ENCODE peak calls at places on chromosomes 12 and 14, in five cellular contexts. One of them, this sample, is unnamed.

GRCh38 chr12:64611430-64612286 is 1.4 kb downstream of the RASSF3 start:
- DNase-seq in tibial artery: peak; percentile 49
- DNase-seq in AG04450: no peak
- DNase-seq in left ventricle myocardium inferior: peak; percentile 41
- DNase-seq in upper lobe of right lung: peak; percentile 77
- DNase-seq in this sample: peak; percentile 50

GRCh38 chr14:61153436-61153835 is 127.7 kb downstream of the TMEM30B start:
- DNase-seq in left ventricle myocardium inferior: no peak
- DNase-seq in AG04450: no peak
- DNase-seq in tibial artery: no peak
- DNase-seq in upper lobe of right lung: no peak
- DNase-seq in this sample: no peak

GRCh38 chr12:848519-849191 is 96.3 kb downstream of the WNK1 start:
- DNase-seq in AG04450: no peak
- DNase-seq in upper lobe of right lung: no peak
- DNase-seq in left ventricle myocardium inferior: no peak
- DNase-seq in tibial artery: no peak
- DNase-seq in this sample: no peak

GRCh38 chr12:124636138-124636968 is 68.9 kb upstream of the NCOR2 start:
- DNase-seq in AG04450: no peak
- DNase-seq in upper lobe of right lung: no peak
- DNase-seq in tibial artery: peak; percentile 47
- DNase-seq in left ventricle myocardium inferior: no peak
- DNase-seq in this sample: no peak

GRCh38 chr14:73260574-73260973 is 23.3 kb downstream of the PAPLN start:
- DNase-seq in AG04450: no peak
- DNase-seq in upper lobe of right lung: no peak
- DNase-seq in tibial artery: peak; percentile 16
- DNase-seq in left ventricle myocardium inferior: no peak
- DNase-seq in this sample: no peak

GRCh38 chr12:90987520-90987919 is 17.3 kb downstream of the EPYC start:
- DNase-seq in left ventricle myocardium inferior: no peak
- DNase-seq in AG04450: no peak
- DNase-seq in tibial artery: no peak
- DNase-seq in upper lobe of right lung: no peak
- DNase-seq in this sample: no peak

GRCh38 chr12:6018265-6018664 is 73.2 kb upstream of the ANO2 start:
- DNase-seq in left ventricle myocardium inferior: no peak
- DNase-seq in AG04450: no peak
- DNase-seq in upper lobe of right lung: no peak
- DNase-seq in tibial artery: no peak
- DNase-seq in this sample: no peak

GRCh38 chr14:104799657-104800599 is 973 bp upstream of the ZBTB42 start:
- DNase-seq in upper lobe of right lung: peak; percentile 95
- DNase-seq in tibial artery: peak; percentile 84
- DNase-seq in AG04450: peak; percentile 29
- DNase-seq in left ventricle myocardium inferior: peak; percentile 91
- DNase-seq in this sample: peak; percentile 95

GRCh38 chr12:45745861-45746277 is 16.4 kb downstream of the ARID2 start:
- DNase-seq in tibial artery: no peak
- DNase-seq in left ventricle myocardium inferior: no peak
- DNase-seq in AG04450: no peak
- DNase-seq in upper lobe of right lung: no peak
- DNase-seq in this sample: no peak

GRCh38 chr12:121579981-121580868 is 598 bp downstream of the KDM2B start:
- DNase-seq in left ventricle myocardium inferior: peak; percentile 74
- DNase-seq in tibial artery: peak; percentile 76
- DNase-seq in AG04450: no peak
- DNase-seq in upper lobe of right lung: peak; percentile 89
- DNase-seq in this sample: peak; percentile 67

GRCh38 chr12:120903382-120903817 is 758 bp downstream of the SPPL3 start:
- DNase-seq in upper lobe of right lung: peak; percentile 88
- DNase-seq in tibial artery: peak; percentile 68
- DNase-seq in left ventricle myocardium inferior: peak; percentile 64
- DNase-seq in AG04450: no peak
- DNase-seq in this sample: peak; percentile 64

GRCh38 chr12:24767016-24767415 is 181.9 kb downstream of the BCAT1 start:
- DNase-seq in tibial artery: no peak
- DNase-seq in AG04450: no peak
- DNase-seq in left ventricle myocardium inferior: no peak
- DNase-seq in upper lobe of right lung: no peak
- DNase-seq in this sample: no peak

GRCh38 chr14:32372154-32372553 is 43.1 kb downstream of the AKAP6 start:
- DNase-seq in tibial artery: no peak
- DNase-seq in upper lobe of right lung: no peak
- DNase-seq in AG04450: peak; percentile 87
- DNase-seq in left ventricle myocardium inferior: no peak
- DNase-seq in this sample: no peak

GRCh38 chr12:48779869-48780268 is 9.0 kb downstream of the ADCY6 start:
- DNase-seq in tibial artery: peak; percentile 62
- DNase-seq in AG04450: no peak
- DNase-seq in left ventricle myocardium inferior: peak; percentile 68
- DNase-seq in upper lobe of right lung: no peak
- DNase-seq in this sample: no peak

GRCh38 chr12:103455020-103455763 is 40.6 kb downstream of the C12orf42 start:
- DNase-seq in upper lobe of right lung: no peak
- DNase-seq in tibial artery: no peak
- DNase-seq in AG04450: no peak
- DNase-seq in left ventricle myocardium inferior: no peak
- DNase-seq in this sample: no peak

DNA sequence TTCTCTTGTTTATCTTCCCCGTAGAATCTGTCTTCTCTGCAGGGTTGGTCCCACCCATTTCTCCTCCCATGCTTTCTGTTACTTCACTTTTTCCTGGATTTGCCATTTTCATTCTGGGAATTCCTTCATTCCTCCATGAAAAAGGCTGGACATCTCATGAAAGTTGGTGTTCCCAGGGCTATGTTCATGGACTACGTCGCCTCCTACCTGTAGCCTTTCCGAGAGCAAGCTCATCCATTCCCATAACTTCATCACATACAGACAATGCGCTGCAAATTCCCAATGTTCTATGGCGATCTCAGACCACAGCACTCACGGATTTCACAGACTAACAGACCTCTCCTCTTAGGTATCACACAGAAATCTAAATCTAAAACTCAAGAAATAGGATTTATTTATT is 217.1 kb downstream of the EXOC5 start:
- DNase-seq in AG04450: no peak
- DNase-seq in left ventricle myocardium inferior: no peak
- DNase-seq in upper lobe of right lung: no peak
- DNase-seq in tibial artery: no peak
- DNase-seq in this sample: no peak
- TF ChIP-seq CTCF in AG04450: no peak
- TF ChIP-seq CTCF in left ventricle myocardium inferior: no peak
- TF ChIP-seq CTCF in upper lobe of right lung: no peak
- TF ChIP-seq CTCF in tibial artery: no peak
- TF ChIP-seq CTCF in this sample: no peak

DNA sequence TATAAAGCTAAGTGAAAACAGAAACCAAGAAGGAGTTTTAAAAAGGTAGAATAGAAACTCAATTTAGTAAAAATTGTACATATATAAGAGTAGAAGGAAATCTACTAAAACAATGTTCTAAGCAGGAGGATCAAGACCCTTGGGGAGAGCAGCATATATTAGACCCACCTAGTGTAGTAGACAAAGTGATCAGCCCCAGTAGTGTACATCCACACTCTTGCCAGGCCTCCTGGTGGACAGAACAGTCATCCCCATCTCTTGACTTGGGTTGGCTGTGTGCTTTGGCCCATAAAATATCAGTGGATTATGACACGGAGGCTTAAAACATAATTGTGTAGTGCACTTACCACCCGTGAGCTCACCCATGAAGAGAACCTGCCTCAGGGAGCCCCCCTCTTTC is 10.9 kb upstream of the OTUB2 start:
- DNase-seq in AG04450: no peak
- DNase-seq in tibial artery: no peak
- DNase-seq in upper lobe of right lung: no peak
- DNase-seq in left ventricle myocardium inferior: no peak
- DNase-seq in this sample: no peak
- TF ChIP-seq CTCF in AG04450: peak; percentile 29
- TF ChIP-seq CTCF in tibial artery: no peak
- TF ChIP-seq CTCF in upper lobe of right lung: no peak
- TF ChIP-seq CTCF in left ventricle myocardium inferior: no peak
- TF ChIP-seq CTCF in this sample: no peak

GRCh38 chr14:75125617-75126016 is 1.2 kb downstream of the NEK9 start:
- DNase-seq in AG04450: no peak
- DNase-seq in upper lobe of right lung: no peak
- DNase-seq in tibial artery: no peak
- DNase-seq in left ventricle myocardium inferior: no peak
- DNase-seq in this sample: no peak

GRCh38 chr14:75126121-75126544 is 715 bp downstream of the NEK9 start:
- DNase-seq in left ventricle myocardium inferior: no peak
- DNase-seq in tibial artery: no peak
- DNase-seq in AG04450: no peak
- DNase-seq in upper lobe of right lung: no peak
- DNase-seq in this sample: no peak

GRCh38 chr14:75128596-75128990 is 1.7 kb upstream of the NEK9 start:
- DNase-seq in left ventricle myocardium inferior: no peak
- DNase-seq in upper lobe of right lung: no peak
- DNase-seq in tibial artery: no peak
- DNase-seq in AG04450: no peak
- DNase-seq in this sample: no peak

GRCh38 chr14:75127903-75128595 is 1.2 kb upstream of the NEK9 start:
- DNase-seq in tibial artery: no peak
- DNase-seq in AG04450: no peak
- DNase-seq in left ventricle myocardium inferior: no peak
- DNase-seq in upper lobe of right lung: no peak
- DNase-seq in this sample: no peak

GRCh38 chr14:75126679-75127473 is at the start of gene NEK9:
- DNase-seq in left ventricle myocardium inferior: peak; percentile 93
- DNase-seq in upper lobe of right lung: peak; percentile 94
- DNase-seq in AG04450: no peak
- DNase-seq in tibial artery: peak; percentile 89
- DNase-seq in this sample: peak; percentile 87
- TF ChIP-seq CTCF in left ventricle myocardium inferior: no peak
- TF ChIP-seq CTCF in upper lobe of right lung: no peak
- TF ChIP-seq CTCF in AG04450: no peak
- TF ChIP-seq CTCF in tibial artery: no peak
- TF ChIP-seq CTCF in this sample: no peak

GRCh38 chr14:99651953-99652746 is 7.2 kb downstream of the HHIPL1 start:
- DNase-seq in left ventricle myocardium inferior: no peak
- DNase-seq in tibial artery: no peak
- DNase-seq in AG04450: no peak
- DNase-seq in upper lobe of right lung: no peak
- DNase-seq in this sample: no peak

GRCh38 chr14:99653618-99654017 is 8.7 kb downstream of the HHIPL1 start:
- DNase-seq in upper lobe of right lung: no peak
- DNase-seq in tibial artery: no peak
- DNase-seq in AG04450: no peak
- DNase-seq in left ventricle myocardium inferior: no peak
- DNase-seq in this sample: no peak

GRCh38 chr14:99655521-99655920 is 10.6 kb downstream of the HHIPL1 start:
- DNase-seq in tibial artery: no peak
- DNase-seq in left ventricle myocardium inferior: no peak
- DNase-seq in AG04450: no peak
- DNase-seq in upper lobe of right lung: no peak
- DNase-seq in this sample: no peak

GRCh38 chr14:99656171-99656570 is 11.2 kb downstream of the HHIPL1 start:
- DNase-seq in upper lobe of right lung: no peak
- DNase-seq in AG04450: no peak
- DNase-seq in left ventricle myocardium inferior: no peak
- DNase-seq in tibial artery: no peak
- DNase-seq in this sample: no peak

DNA sequence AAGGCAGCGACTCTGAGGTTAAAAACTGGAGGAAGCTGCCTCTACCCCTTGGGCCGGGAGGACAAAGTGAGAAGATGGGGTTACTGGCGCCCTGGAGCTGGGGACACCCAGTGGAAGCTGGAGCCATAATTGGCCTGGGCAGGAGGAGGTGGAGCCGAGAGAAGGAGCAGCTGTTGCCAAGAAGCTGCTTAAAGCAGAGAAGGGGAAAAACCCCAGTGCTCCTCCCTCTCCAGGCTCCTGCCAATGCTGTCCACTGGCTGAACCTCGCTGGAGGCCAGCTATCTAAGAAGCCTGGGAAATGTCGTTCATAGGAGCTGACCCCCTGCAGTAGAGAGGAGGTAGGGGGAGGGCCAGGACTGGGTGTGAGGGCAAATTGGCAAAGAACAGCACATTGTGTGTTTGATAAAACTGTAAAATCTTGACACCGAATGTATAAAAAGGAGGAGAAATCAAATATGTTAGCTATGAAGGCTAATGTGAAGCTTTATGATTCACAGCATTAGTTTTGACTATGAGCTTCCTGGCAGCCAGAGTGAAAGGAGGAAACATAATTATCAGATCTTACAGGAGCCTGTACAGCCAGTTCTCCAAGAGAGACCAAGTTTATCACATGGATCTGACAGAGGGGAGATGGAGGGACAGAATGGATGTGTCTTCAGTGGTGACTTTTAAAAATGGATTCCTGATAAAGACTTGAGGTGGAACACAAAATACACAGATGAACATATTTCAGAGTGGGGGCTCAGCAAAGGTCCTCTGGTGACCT is 9.5 kb downstream of the HHIPL1 start:
- DNase-seq in tibial artery: peak; percentile 48
- DNase-seq in left ventricle myocardium inferior: peak; percentile 39
- DNase-seq in AG04450: peak; percentile 46
- DNase-seq in upper lobe of right lung: no peak
- DNase-seq in this sample: peak; percentile 65
- TF ChIP-seq CTCF in tibial artery: no peak
- TF ChIP-seq CTCF in left ventricle myocardium inferior: no peak
- TF ChIP-seq CTCF in AG04450: peak; percentile 29
- TF ChIP-seq CTCF in upper lobe of right lung: no peak
- TF ChIP-seq CTCF in this sample: no peak

DNA sequence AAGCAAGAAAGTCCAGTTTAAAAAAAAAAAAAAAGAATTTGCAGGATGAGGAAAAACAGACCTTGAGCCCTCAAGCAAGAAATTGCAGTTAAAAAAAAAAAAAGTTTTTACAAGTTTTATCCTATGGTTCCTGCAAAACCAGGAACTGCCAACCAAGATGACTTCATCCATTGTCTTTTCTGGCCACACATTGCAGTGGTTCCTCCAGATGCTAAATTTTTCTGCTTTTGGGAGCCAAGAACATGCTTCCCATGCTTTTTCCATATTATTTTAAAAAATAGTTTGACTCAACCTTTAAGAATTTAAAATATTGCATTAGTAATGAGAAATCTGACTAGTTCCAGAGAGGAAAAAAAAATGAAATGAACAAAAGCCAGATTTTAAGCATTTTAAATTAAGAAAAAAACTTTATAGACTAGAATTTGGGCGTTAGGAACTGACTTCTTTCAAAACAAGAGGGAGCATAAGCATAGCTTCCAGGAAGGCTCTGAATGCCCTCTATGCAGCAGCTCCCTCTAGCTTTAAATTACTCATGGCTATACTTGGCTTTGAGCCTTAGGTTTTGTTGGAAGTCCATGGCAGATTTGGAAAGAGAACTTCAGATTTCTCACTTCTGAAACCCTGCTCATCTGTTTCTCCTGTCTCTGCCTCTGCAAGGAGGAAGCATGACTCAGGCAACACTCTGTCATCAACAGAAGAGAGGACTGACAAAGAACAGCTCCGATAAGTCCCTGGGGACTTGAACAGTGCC is 124.5 kb downstream of the GPR65 start:
- DNase-seq in left ventricle myocardium inferior: no peak
- DNase-seq in tibial artery: peak; percentile 24
- DNase-seq in AG04450: no peak
- DNase-seq in upper lobe of right lung: no peak
- DNase-seq in this sample: no peak
- TF ChIP-seq CTCF in left ventricle myocardium inferior: peak; percentile 29
- TF ChIP-seq CTCF in tibial artery: no peak
- TF ChIP-seq CTCF in AG04450: no peak
- TF ChIP-seq CTCF in upper lobe of right lung: peak; percentile 11
- TF ChIP-seq CTCF in this sample: no peak